ENCODE peak calls at places on chromosomes 2 and 18, in four cellular contexts. J is heart left ventricle, I is foreskin fibroblast, N is BE2C. V is an unnamed sample.

GRCh38 chr2:151733781-151734672 is at the start of gene NEB:
- DNase-seq in J (no peak), N (no peak), I (no peak), V (no peak)

GRCh38 chr2:53509827-53510785 is 257.5 kb upstream of the CHAC2 start:
- DNase-seq in I (no peak), N (no peak), J (no peak), V (no peak)

GRCh38 chr2:8234757-8235374 is 447.0 kb upstream of the ID2 start:
- DNase-seq in J (no peak), N (no peak), I (no peak), V (no peak)

GRCh38 chr2:61439241-61440002 is 31.5 kb downstream of the USP34 start:
- DNase-seq in J (peak), I (no peak), N (no peak), V (no peak)

GRCh38 chr2:42182654-42183308 is 13.6 kb downstream of the EML4 start:
- DNase-seq in I (no peak), N (no peak), J (no peak), V (no peak)

GRCh38 chr18:32742620-32743019 is 30.2 kb downstream of the KLHL14 start:
- DNase-seq in N (no peak), I (no peak), J (no peak), V (no peak)

GRCh38 chr2:80292474-80292873 is 12.1 kb downstream of the LRRTM1 start:
- DNase-seq in J (no peak), I (no peak), N (no peak), V (no peak)

GRCh38 chr2:230640540-230641011 is 72.1 kb upstream of the CAB39 start:
- DNase-seq in N (no peak), J (no peak), I (peak), V (no peak)

GRCh38 chr2:7031424-7032245 is 114.4 kb downstream of the RNF144A start:
- DNase-seq in N (no peak), I (no peak), J (peak), V (peak)

GRCh38 chr2:150153646-150154307 is 333.7 kb downstream of the RND3 start:
- DNase-seq in J (no peak), N (no peak), I (no peak), V (no peak)

GRCh38 chr18:40124107-40124506 is 1830.9 kb upstream of the PIK3C3 start:
- DNase-seq in N (no peak), J (no peak), I (peak), V (no peak)

GRCh38 chr2:10172033-10172865 is 49.7 kb downstream of the RRM2 start:
- DNase-seq in N (peak), I (no peak), J (peak), V (no peak)

GRCh38 chr2:230874456-230874855 is 9.7 kb downstream of the ITM2C start:
- DNase-seq in I (no peak), J (peak), N (no peak), V (peak)

GRCh38 chr2:27804146-27804545 is 32.6 kb downstream of the MRPL33 start:
- DNase-seq in N (no peak), I (peak), J (no peak), V (no peak)

GRCh38 chr2:207143474-207144190 is 22.1 kb downstream of the KLF7 start:
- DNase-seq in I (peak), N (peak), J (peak), V (peak)

GRCh38 chr2:52000156-52000855 is 968.4 kb upstream of the NRXN1 start:
- DNase-seq in J (no peak), N (no peak), I (no peak), V (no peak)

GRCh38 chr2:99881901-99882591 is 260.3 kb downstream of the AFF3 start:
- DNase-seq in I (no peak), J (no peak), N (no peak), V (no peak)

GRCh38 chr2:105610444-105611327 is 134.0 kb upstream of the NCK2 start:
- DNase-seq in J (no peak), N (no peak), I (no peak), V (no peak)

GRCh38 chr18:2653467-2653866 is 2.1 kb upstream of the SMCHD1 start:
- DNase-seq in N (no peak), I (no peak), J (no peak), V (no peak)

GRCh38 chr18:45213040-45213333 is 402.3 kb upstream of the SLC14A2 start:
- DNase-seq in N (no peak), J (no peak), I (no peak), V (no peak)
- TF ChIP-seq CTCF in N (no peak), J (no peak), I (no peak), V (no peak)

GRCh38 chr2:215360596-215360995 is 48.7 kb downstream of the ATIC start:
- DNase-seq in N (no peak), I (no peak), J (no peak), V (no peak)
- TF ChIP-seq CTCF in N (no peak), I (no peak), J (no peak), V (no peak)

DNA sequence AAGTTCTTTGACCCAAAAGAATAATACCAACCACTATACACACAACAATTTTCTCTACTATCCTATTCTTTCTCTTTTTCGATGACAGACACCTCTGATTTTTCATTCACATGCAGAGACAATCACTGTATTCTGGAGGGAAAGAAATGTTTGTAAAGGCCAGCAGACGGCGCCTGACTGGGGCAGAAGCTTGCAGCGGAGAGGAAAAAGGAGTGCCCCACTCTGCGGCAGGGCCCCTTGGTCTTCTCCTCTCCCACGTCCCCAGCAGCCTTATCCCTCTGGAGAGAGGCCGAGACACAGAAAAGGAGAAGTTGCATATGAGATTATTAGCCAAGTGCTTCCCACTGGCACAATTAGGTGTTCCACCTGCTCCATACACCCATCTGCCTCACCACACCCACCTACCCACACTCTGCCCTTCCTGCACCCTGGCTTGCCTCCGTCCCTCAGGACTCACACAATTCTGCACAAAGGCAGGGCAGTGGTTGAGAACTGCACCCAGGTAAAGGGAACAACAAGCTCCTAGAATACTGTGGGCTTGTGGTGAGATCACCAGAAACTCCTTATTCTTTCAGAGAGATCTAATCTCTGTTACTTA is 687.3 kb downstream of the NRXN1 start:
- DNase-seq in I (no peak), J (no peak), N (no peak), V (no peak)
- TF ChIP-seq CTCF in I (no peak), J (no peak), N (peak), V (no peak)

GRCh38 chr18:8426401-8426800 is 182.8 kb upstream of the RAB12 start:
- DNase-seq in J (no peak), N (no peak), I (no peak), V (no peak)
- TF ChIP-seq CTCF in J (peak), N (peak), I (peak), V (no peak)

GRCh38 chr18:52343138-52343537 is 3.1 kb downstream of the DCC start:
- DNase-seq in J (no peak), N (no peak), I (peak), V (no peak)
- TF ChIP-seq CTCF in J (no peak), N (peak), I (no peak), V (no peak)

GRCh38 chr2:232030229-232030628 is 68.7 kb downstream of the DIS3L2 start:
- DNase-seq in J (no peak), N (no peak), I (no peak), V (no peak)
- TF ChIP-seq CTCF in J (peak), N (peak), I (peak), V (no peak)

GRCh38 chr2:47686018-47686417 is 96.9 kb upstream of the MSH6 start:
- DNase-seq in J (no peak), I (no peak), N (no peak), V (no peak)
- TF ChIP-seq CTCF in J (no peak), I (no peak), N (no peak), V (no peak)

DNA sequence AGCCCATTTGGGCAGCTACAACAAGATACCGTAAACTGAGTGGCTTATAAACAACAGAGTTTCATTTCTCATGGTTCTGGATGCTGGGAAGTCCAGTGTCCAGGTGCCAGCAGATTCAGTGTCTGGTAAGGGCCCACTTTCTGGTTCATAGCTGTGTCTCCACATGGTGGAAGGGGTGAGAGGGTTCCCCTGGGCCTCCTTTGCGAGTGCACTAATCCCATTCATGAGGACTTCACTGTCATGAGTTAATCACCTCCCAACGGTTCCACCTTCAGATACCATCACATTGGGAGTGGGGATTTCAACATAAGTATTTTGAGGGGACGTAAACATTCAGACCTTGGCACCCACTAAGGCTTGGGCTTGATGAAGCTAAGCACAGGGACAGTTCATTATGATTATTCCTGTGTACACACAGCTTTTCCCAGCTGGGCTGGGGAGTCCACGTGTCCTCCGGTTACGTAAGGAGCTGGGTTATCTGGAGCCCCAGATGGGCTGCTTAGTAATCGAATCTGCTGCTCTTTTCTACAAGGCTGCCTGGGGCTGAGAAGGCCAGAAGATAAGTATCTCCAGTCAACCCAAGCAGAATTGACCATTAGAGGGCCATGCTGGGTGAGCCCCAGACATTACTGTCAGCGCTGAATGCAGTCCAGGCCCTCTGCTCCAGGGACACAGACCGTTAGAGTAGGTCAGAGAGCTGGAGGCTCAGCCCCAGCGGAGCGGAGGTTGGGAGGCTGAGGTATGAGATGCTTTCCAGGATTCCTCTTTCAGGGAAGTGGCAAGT is 42.7 kb downstream of the EPAS1 start:
- DNase-seq in J (peak), I (no peak), N (peak), V (no peak)
- TF ChIP-seq CTCF in J (no peak), I (no peak), N (peak), V (no peak)

DNA sequence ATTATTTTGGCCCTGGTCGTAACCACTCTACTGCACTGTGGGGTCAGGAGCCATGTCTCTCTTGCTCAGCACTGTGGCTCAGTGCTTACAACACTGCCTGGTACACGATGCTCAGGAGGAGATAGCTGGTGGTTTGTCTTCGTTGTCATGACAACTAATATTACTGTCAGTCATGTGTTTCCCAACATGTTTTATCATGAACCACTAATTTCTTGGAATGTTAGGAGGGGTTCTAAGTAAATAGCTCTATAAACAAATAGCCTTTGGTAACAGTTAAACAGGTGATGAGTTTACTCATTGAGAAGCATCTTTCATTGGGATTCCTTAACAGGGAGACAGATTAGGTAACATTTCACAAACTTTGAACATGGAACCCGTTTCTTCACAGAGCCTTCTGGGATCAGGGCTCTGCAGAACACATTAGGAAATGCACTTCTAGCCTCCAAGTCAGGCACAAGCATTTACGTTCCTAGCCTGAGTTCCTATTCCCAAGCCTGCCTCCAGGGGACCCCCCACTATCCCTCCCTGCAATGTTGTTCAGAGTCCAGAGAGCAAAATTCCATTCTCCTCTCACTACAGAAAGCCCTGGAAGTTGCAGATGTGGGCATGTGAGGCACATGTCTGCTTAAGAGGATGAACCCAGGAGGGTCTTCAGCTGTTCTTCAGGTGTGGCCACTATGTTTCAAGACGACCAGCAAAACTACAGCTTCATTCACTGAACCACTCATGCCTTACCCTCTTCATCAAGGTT is 6.4 kb upstream of the RBM44 start:
- DNase-seq in N (no peak), I (peak), J (no peak), V (no peak)
- TF ChIP-seq CTCF in N (peak), I (peak), J (no peak), V (no peak)

GRCh38 chr18:7370375-7370774 is 139.5 kb downstream of the LRRC30 start:
- DNase-seq in J (no peak), I (no peak), N (no peak), V (no peak)

GRCh38 chr18:7366597-7366996 is 135.7 kb downstream of the LRRC30 start:
- DNase-seq in I (no peak), J (no peak), N (no peak), V (no peak)

GRCh38 chr18:7367336-7367735 is 136.4 kb downstream of the LRRC30 start:
- DNase-seq in J (no peak), N (no peak), I (no peak), V (no peak)

GRCh38 chr18:7369006-7369405 is 138.1 kb downstream of the LRRC30 start:
- DNase-seq in J (no peak), I (no peak), N (no peak), V (no peak)

GRCh38 chr18:7370812-7371211 is 139.9 kb downstream of the LRRC30 start:
- DNase-seq in J (peak), N (no peak), I (no peak), V (peak)
- TF ChIP-seq CTCF in J (no peak), N (no peak), I (no peak), V (no peak)